ENCODE peak calls at places on chromosomes 5 and 9, in seven cellular contexts. E is mesendoderm, C is trophoblast cell, T is neuronal stem cell, Y is H9, X is mesenchymal stem cell, F is H1. Z is an unnamed sample.

GRCh38 chr9:72415163-72415562 is 50.2 kb upstream of the ZFAND5 start:
- DNase-seq in X (no peak), E (no peak), F (no peak), T (no peak), Y (no peak), C (no peak), Z (no peak)

GRCh38 chr9:97567894-97568202 is 65.3 kb downstream of the TSTD2 start:
- DNase-seq in X (no peak), C (no peak), F (no peak), T (no peak), Y (peak), E (peak), Z (no peak)

GRCh38 chr5:103990064-103990463 is 427.5 kb upstream of the NUDT12 start:
- DNase-seq in F (no peak), C (no peak), T (no peak), E (no peak), X (no peak), Y (no peak), Z (no peak)

GRCh38 chr5:83397658-83398057 is 73.9 kb upstream of the VCAN start:
- DNase-seq in X (no peak), E (no peak), C (no peak), F (no peak), Y (no peak), T (no peak), Z (no peak)

GRCh38 chr5:152622628-152623027 is 217.5 kb upstream of the NMUR2 start:
- DNase-seq in E (no peak), C (no peak), F (no peak), X (no peak), T (no peak), Y (no peak), Z (no peak)

GRCh38 chr5:160473736-160474483 is 52.3 kb downstream of the PTTG1 start:
- DNase-seq in T (no peak), E (no peak), Y (no peak), X (no peak), F (no peak), C (no peak), Z (no peak)

GRCh38 chr9:87307810-87308209 is 189.9 kb upstream of the DAPK1 start:
- DNase-seq in C (no peak), F (no peak), T (no peak), Y (no peak), X (no peak), E (no peak), Z (peak)

GRCh38 chr5:92795633-92796032 is 785.4 kb downstream of the NR2F1-AS1 start:
- DNase-seq in F (no peak), E (peak), X (no peak), C (no peak), T (no peak), Y (no peak), Z (no peak)

GRCh38 chr9:19461135-19461534 is 52.3 kb downstream of the ACER2 start:
- DNase-seq in Y (no peak), X (no peak), C (no peak), E (no peak), F (no peak), T (no peak), Z (no peak)

GRCh38 chr5:81908044-81908443 is 63.8 kb upstream of the ATG10 start:
- DNase-seq in C (no peak), Y (no peak), T (no peak), E (no peak), X (no peak), F (no peak), Z (no peak)

GRCh38 chr5:81904861-81905260 is 67.0 kb upstream of the ATG10 start:
- DNase-seq in X (no peak), C (peak), F (no peak), Y (no peak), T (no peak), E (peak), Z (peak)

GRCh38 chr5:81907012-81907411 is 64.8 kb upstream of the ATG10 start:
- DNase-seq in X (no peak), F (no peak), T (no peak), E (no peak), C (no peak), Y (no peak), Z (peak)

GRCh38 chr5:81904166-81904565 is 67.7 kb upstream of the ATG10 start:
- DNase-seq in Y (no peak), T (no peak), E (no peak), X (no peak), C (no peak), F (no peak), Z (no peak)

GRCh38 chr5:81906086-81906485 is 65.7 kb upstream of the ATG10 start:
- DNase-seq in X (no peak), E (peak), Y (no peak), C (no peak), T (no peak), F (no peak), Z (no peak)
- H3K23ac ChIP-seq in X (no peak), E (no peak), Y (no peak), C (no peak), T (no peak), F (no peak), Z (no peak)

DNA sequence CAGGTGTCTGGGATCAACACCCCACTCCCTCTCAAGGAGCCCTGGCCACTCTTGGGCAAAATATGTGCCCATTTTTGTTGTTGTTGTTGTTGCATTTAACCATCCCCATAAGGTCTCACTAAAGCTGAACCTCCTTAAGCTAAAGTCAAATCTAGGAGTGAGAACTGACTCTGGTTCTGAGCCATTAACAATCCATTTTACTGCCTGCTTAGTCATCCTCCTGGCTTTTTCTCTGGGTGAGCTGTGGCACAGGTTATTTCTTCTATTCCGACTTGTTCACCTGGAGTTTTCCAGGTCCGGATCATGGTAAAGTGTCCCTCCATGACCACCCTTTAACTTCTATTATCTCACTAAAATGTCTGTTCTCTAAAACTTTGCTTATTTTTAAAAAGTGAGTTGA is 85.2 kb downstream of the CAMK4 start:
- DNase-seq in F (no peak), C (no peak), X (no peak), Y (no peak), T (no peak), E (peak), Z (no peak)
- H3K23ac ChIP-seq in F (no peak), C (no peak), X (no peak), Y (no peak), T (no peak), E (no peak), Z (no peak)

GRCh38 chr5:115500225-115500624 is 44.4 kb downstream of the FEM1C start:
- DNase-seq in C (no peak), F (no peak), E (no peak), Y (no peak), T (no peak), X (no peak), Z (no peak)

GRCh38 chr5:115490601-115491000 is 54.0 kb downstream of the FEM1C start:
- DNase-seq in X (no peak), F (no peak), Y (no peak), E (peak), C (no peak), T (no peak), Z (no peak)

GRCh38 chr5:115489725-115490124 is 54.9 kb downstream of the FEM1C start:
- DNase-seq in Y (no peak), T (no peak), X (no peak), E (no peak), F (no peak), C (no peak), Z (no peak)

GRCh38 chr5:115497200-115497599 is 47.4 kb downstream of the FEM1C start:
- DNase-seq in X (no peak), F (no peak), E (no peak), C (no peak), T (no peak), Y (no peak), Z (no peak)

GRCh38 chr5:115494570-115495289 is 49.8 kb downstream of the FEM1C start:
- DNase-seq in E (no peak), Y (no peak), X (peak), F (no peak), T (no peak), C (no peak), Z (no peak)
- H3K23ac ChIP-seq in E (no peak), Y (no peak), X (no peak), F (no peak), T (no peak), C (no peak), Z (no peak)

DNA sequence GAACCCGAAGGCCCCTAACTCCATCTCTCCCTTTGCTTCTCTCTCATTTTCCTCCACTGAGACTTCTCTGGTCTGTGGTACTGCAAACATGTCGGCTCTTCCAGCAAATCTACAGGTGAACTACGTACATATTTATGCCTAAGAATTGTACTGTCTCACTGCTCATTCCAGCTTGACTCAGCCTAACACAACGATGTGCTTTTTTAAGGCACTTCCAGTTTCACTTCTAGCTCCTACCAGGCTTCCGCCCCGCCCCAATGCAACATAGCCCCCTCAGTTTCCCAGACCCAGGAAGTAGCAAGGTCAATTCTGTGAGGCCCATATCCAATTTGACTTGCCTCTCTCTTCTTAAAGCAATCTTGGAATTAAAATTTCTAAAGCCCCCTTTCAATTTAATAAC is 70.8 kb upstream of the RNF38 start:
- DNase-seq in Y (no peak), T (no peak), X (peak), F (no peak), C (no peak), E (no peak), Z (peak)
- H3K23ac ChIP-seq in Y (no peak), T (no peak), X (no peak), F (no peak), C (no peak), E (no peak), Z (peak)

GRCh38 chr9:94772654-94773303 is 46.3 kb downstream of the AOPEP start:
- DNase-seq in C (no peak), E (no peak), T (no peak), Y (no peak), X (peak), F (no peak), Z (peak)
- H3K23ac ChIP-seq in C (no peak), E (no peak), T (no peak), Y (no peak), X (no peak), F (no peak), Z (peak)

GRCh38 chr5:117947121-117947520 is 1041.2 kb downstream of the DTWD2 start:
- DNase-seq in E (no peak), C (no peak), X (no peak), F (no peak), T (no peak), Y (no peak), Z (no peak)
- H3K23ac ChIP-seq in E (no peak), C (no peak), X (no peak), F (no peak), T (no peak), Y (no peak), Z (no peak)

GRCh38 chr9:129850821-129851540 is 15.7 kb downstream of the USP20 start:
- DNase-seq in C (no peak), E (no peak), Y (no peak), X (no peak), T (no peak), F (no peak), Z (no peak)
- H3K23ac ChIP-seq in C (no peak), E (no peak), Y (no peak), X (no peak), T (no peak), F (no peak), Z (no peak)